ENCODE peak calls at places on chromosomes 2 and 18, in nine cellular contexts. J, W, H, Z, P, F, N, G and Q are unnamed samples.

GRCh38 chr2:224412064-224412921 is 10.4 kb upstream of the FAM124B start:
- DNase-seq in J (peak; percentile 13), W (peak; percentile 63), H (no peak), Z (no peak), P (no peak), F (peak; percentile 32), N (no peak), G (no peak), Q (no peak)

GRCh38 chr2:144505245-144505801 is 14.6 kb downstream of the ZEB2 start:
- DNase-seq in J (peak; percentile 93), W (no peak), H (no peak), Z (no peak), P (no peak), F (peak; percentile 44), N (no peak), G (no peak), Q (no peak)

GRCh38 chr2:102473020-102473419 is at the start of gene SLC9A4:
- DNase-seq in J (peak; percentile 59), W (peak; percentile 59), H (peak; percentile 16), Z (peak; percentile 62), P (peak; percentile 21), F (peak; percentile 45), N (peak; percentile 35), G (peak; percentile 27), Q (peak; percentile 75)

GRCh38 chr2:75416420-75417342 is 144.1 kb downstream of the EVA1A start:
- DNase-seq in J (no peak), W (no peak), H (peak; percentile 7), Z (no peak), P (no peak), F (no peak), N (no peak), G (no peak), Q (no peak)

GRCh38 chr2:8676191-8676914 is 5.5 kb upstream of the ID2 start:
- DNase-seq in J (peak; percentile 93), W (peak; percentile 57), H (no peak), Z (peak; percentile 48), P (no peak), F (peak; percentile 83), N (no peak), G (no peak), Q (peak; percentile 57)

GRCh38 chr18:56267334-56267733 is 371.1 kb downstream of the TXNL1 start:
- DNase-seq in J (no peak), W (no peak), H (peak; percentile 59), Z (no peak), P (no peak), F (no peak), N (no peak), G (no peak), Q (no peak)

GRCh38 chr2:228545749-228546148 is 364.3 kb upstream of the SPHKAP start:
- DNase-seq in J (peak; percentile 42), W (peak; percentile 28), H (no peak), Z (no peak), P (no peak), F (no peak), N (no peak), G (no peak), Q (no peak)

GRCh38 chr2:217899231-217900009 is 103.4 kb downstream of the TNS1 start:
- DNase-seq in J (peak; percentile 83), W (peak; percentile 91), H (no peak), Z (peak; percentile 89), P (no peak), F (peak; percentile 67), N (peak; percentile 72), G (no peak), Q (peak; percentile 63)

GRCh38 chr2:153074207-153074606 is 355.8 kb downstream of the ARL6IP6 start:
- DNase-seq in J (no peak), W (peak; percentile 24), H (no peak), Z (no peak), P (no peak), F (no peak), N (no peak), G (no peak), Q (no peak)

GRCh38 chr2:205235434-205235833 is 446.9 kb upstream of the NRP2 start:
- DNase-seq in J (no peak), W (no peak), H (no peak), Z (no peak), P (no peak), F (no peak), N (peak; percentile 30), G (no peak), Q (no peak)